ENCODE peak calls at places on chromosomes 6 and 20, in seven cellular contexts. Z is sigmoid colon, G is transverse colon, B is stomach, M is GM12891, J is prostate gland, X is GM23338. A is an unnamed sample.

GRCh38 chr6:63444768-63445167 is 125.0 kb upstream of the LGSN start:
- DNase-seq in Z (no peak), B (no peak), J (no peak), G (no peak), M (no peak), X (no peak), A (no peak)

GRCh38 chr20:38805502-38805957 is at the start of gene PPP1R16B:
- DNase-seq in G (peak), M (peak), Z (no peak), J (no peak), X (peak), B (peak), A (peak)

GRCh38 chr20:60085551-60086132 is 127.4 kb downstream of the CDH26 start:
- DNase-seq in G (no peak), M (no peak), J (no peak), Z (no peak), X (peak), B (no peak), A (no peak)

GRCh38 chr6:135438907-135439535 is 58.5 kb downstream of the AHI1 start:
- DNase-seq in X (peak), M (no peak), G (no peak), J (no peak), B (no peak), Z (no peak), A (no peak)

GRCh38 chr6:44649365-44650025 is 262.0 kb downstream of the CDC5L start:
- DNase-seq in G (no peak), M (no peak), B (no peak), J (no peak), Z (no peak), X (no peak), A (no peak)

GRCh38 chr6:119110601-119111548 is 32.4 kb upstream of the FAM184A start:
- DNase-seq in X (peak), G (peak), M (no peak), Z (no peak), J (peak), B (no peak), A (no peak)

GRCh38 chr6:95094751-95095150 is 482.6 kb upstream of the MANEA start:
- DNase-seq in J (no peak), M (no peak), Z (no peak), X (no peak), B (no peak), G (no peak), A (no peak)

GRCh38 chr6:125102901-125103300 is 50.7 kb upstream of the TPD52L1 start:
- DNase-seq in B (no peak), Z (no peak), J (no peak), G (no peak), M (no peak), X (no peak), A (no peak)

GRCh38 chr6:61886608-61887259 is 399.3 kb downstream of the KHDRBS2 start:
- DNase-seq in G (no peak), M (no peak), Z (no peak), J (no peak), X (peak), B (no peak), A (no peak)

GRCh38 chr20:25239387-25240370 is 8.2 kb upstream of the PYGB start:
- DNase-seq in J (no peak), B (no peak), M (no peak), G (peak), X (no peak), Z (peak), A (no peak)

GRCh38 chr20:1118336-1119127 is at the start of gene PSMF1:
- DNase-seq in Z (peak), J (peak), B (peak), X (peak), M (peak), G (peak), A (peak)

GRCh38 chr6:36684447-36684812 is 5.9 kb downstream of the CDKN1A start:
- DNase-seq in Z (no peak), G (no peak), J (no peak), M (no peak), B (no peak), X (no peak), A (no peak)

GRCh38 chr6:160300076-160300695 is 41.6 kb upstream of the SLC22A2 start:
- DNase-seq in G (peak), M (no peak), Z (no peak), B (peak), X (peak), J (no peak), A (no peak)

GRCh38 chr6:113750148-113750547 is 107.0 kb upstream of the MARCKS start:
- DNase-seq in Z (no peak), J (no peak), M (no peak), X (no peak), G (no peak), B (no peak), A (no peak)

GRCh38 chr6:82589509-82590206 is 226.0 kb downstream of the TPBG start:
- DNase-seq in J (no peak), X (peak), Z (no peak), M (no peak), G (no peak), B (no peak), A (no peak)

DNA sequence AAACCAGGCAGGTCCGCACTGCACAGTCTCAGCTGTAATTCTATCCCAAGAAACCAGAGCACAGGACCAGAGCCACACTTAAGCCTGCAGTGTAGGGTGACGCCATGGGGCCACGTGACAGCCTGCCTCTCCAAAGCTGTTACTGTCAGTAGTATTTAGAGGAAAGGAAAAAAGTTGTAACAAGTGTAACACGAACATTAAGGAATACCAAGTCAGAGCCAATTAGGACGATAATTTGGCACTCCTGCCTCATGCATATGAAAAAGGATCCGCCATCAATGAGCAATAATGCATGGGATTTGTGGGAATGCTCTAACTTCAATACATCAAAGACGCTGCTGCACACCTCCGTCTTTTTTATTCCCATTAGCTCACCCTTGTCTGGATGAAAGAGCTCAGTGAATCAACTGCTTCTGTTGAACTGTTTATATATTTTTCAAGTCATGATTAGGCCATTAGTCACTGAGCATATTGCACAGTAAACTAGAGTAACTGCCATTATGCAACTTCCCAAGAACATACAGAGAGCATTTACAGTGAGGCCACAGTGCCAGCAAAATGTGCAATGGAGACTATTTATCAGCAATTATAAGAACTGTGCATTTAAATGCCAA is 79.9 kb downstream of the ATXN1 start:
- DNase-seq in Z (no peak), G (no peak), B (no peak), M (no peak), X (no peak), J (no peak), A (no peak)
- TF ChIP-seq POLR2AphosphoS5 in Z (no peak), G (peak), B (peak), M (no peak), X (no peak), J (no peak), A (no peak)

GRCh38 chr20:64039293-64040160 is 3.5 kb downstream of the C20orf204 start:
- DNase-seq in B (no peak), M (no peak), J (no peak), G (no peak), X (peak), Z (no peak), A (no peak)

GRCh38 chr20:64037498-64038213 is 1.7 kb downstream of the C20orf204 start:
- DNase-seq in Z (no peak), X (peak), B (no peak), M (no peak), J (no peak), G (no peak), A (no peak)

GRCh38 chr20:64038252-64038578 is 2.2 kb downstream of the C20orf204 start:
- DNase-seq in J (no peak), G (no peak), B (no peak), Z (no peak), M (no peak), X (peak), A (no peak)

GRCh38 chr20:64037199-64037497 is 1.2 kb downstream of the C20orf204 start:
- DNase-seq in X (no peak), Z (no peak), B (no peak), M (no peak), J (no peak), G (no peak), A (no peak)

DNA sequence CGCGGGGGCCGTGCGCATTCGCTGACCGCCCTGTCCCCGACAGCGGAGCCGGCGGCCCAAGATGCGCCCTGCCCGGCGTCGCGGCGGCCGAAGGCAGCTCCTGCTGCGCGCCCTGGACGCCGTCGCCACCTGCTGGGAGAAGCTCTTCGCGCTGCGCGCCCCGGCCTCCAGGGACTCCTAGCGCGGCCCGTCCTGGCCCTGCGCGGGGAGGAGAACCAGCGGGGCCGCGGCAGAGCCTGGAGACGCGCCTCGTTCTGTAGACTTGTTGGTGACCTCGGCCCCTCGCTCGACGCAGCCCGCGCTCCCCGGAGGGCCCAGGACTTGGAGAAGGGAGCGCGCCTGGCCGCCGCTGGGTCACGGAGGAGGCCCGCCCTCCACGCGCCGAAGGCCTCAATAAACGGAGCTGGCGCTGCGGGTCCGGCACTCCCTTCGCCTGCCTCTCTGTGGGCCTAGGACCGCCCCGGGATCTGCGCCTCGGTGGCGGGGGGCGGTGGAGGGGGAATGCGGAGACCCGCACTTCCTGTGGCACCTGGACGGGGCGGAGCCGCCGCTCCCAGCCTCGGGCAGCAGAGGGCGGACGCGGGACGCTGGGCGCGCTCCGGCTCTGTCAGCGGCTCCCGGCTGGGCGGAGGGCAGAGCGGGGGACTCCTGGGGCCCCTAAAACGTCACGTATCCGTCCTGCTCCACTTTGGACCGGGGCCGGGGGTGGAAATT is 2.8 kb downstream of the C20orf204 start:
- DNase-seq in B (peak), X (peak), G (peak), Z (peak), J (peak), M (peak), A (peak)
- TF ChIP-seq POLR2AphosphoS5 in B (no peak), X (peak), G (no peak), Z (no peak), J (no peak), M (no peak), A (peak)

DNA sequence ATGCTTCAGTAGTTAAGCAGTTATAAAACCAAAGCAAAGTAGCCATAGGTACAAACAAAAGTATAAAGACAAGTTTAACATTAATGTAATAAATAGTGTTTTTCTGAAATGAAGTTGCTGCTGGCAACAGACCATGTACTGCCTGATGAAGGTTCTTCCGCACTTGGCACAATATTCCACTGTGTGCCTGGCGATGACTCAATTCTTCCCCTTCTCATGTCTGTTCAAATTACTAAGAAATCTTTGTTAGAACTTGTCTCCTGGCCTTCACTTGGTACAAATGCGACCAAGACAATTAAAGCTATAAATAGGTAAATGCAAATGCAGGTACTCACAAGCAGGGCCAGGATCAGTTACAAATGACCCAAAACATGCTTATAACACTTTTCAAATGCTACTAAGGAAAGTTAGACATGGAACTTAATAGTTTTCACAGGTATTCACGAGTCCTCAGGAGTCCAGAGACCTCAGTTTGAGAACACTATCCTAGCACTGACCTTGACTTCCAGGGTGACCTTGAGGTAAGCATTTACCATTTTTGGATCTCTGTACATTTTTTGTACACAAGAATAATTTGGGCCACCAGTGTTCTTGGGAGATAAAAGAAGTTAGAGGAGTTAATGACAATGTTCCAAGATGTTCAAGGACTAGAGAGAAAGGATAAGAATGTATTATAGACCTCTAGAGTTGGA is 8.1 kb upstream of the DDR1 start:
- DNase-seq in M (no peak), X (no peak), B (no peak), G (no peak), J (peak), Z (peak), A (peak)
- TF ChIP-seq POLR2AphosphoS5 in M (no peak), X (no peak), B (no peak), G (no peak), J (peak), Z (no peak), A (no peak)

DNA sequence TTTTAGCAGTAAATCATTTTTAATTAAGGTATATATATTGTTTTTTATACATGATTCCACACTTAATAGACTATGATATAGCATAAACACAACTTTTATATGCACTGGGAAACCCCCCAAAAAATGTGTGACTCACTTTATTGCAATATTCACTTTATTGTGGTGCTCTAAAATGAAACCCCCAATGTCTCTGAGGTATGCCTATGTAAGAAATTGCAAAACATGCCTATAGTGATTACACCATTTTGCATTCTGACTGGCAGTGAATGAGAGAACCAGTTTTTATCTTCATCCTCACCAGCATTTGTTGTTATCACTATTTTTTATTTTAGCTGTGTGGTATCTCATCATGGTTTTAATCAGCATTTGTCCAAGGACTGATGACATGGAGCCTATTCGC is 8.5 kb upstream of the CST11 start:
- DNase-seq in X (no peak), J (no peak), Z (no peak), B (no peak), G (no peak), M (no peak), A (no peak)
- TF ChIP-seq POLR2AphosphoS5 in X (no peak), J (no peak), Z (no peak), B (no peak), G (no peak), M (no peak), A (no peak)